ENCODE peak calls at places on chromosomes 2 and 18, in seven cellular contexts. One of them, this sample, is unnamed.

GRCh38 chr2:170047331-170048065 is 130.4 kb upstream of the MYO3B start:
- DNase-seq in progenitor cell of endocrine pancreas: no peak
- DNase-seq in GM03348: no peak
- DNase-seq in activated CD4-positive, alpha-beta T cell treated with anti-CD3 and anti-CD28 coated beads, Interleukin-2, amount 50 U/mL, for 24 hours: no peak
- DNase-seq in cerebellar cortex: no peak
- DNase-seq in glomerular endothelial cell: no peak
- DNase-seq in NCI-H1694: no peak
- DNase-seq in this sample: no peak

GRCh38 chr2:72325592-72326422 is 178.1 kb upstream of the CYP26B1 start:
- DNase-seq in GM03348: peak
- DNase-seq in NCI-H1694: peak
- DNase-seq in glomerular endothelial cell: peak
- DNase-seq in progenitor cell of endocrine pancreas: no peak
- DNase-seq in activated CD4-positive, alpha-beta T cell treated with anti-CD3 and anti-CD28 coated beads, Interleukin-2, amount 50 U/mL, for 24 hours: no peak
- DNase-seq in cerebellar cortex: no peak
- DNase-seq in this sample: peak

GRCh38 chr18:36191286-36191685 is 4.0 kb downstream of the MOCOS start:
- DNase-seq in GM03348: no peak
- DNase-seq in progenitor cell of endocrine pancreas: no peak
- DNase-seq in NCI-H1694: no peak
- DNase-seq in glomerular endothelial cell: no peak
- DNase-seq in activated CD4-positive, alpha-beta T cell treated with anti-CD3 and anti-CD28 coated beads, Interleukin-2, amount 50 U/mL, for 24 hours: no peak
- DNase-seq in cerebellar cortex: no peak
- DNase-seq in this sample: no peak

GRCh38 chr2:112835553-112836535 is 735 bp downstream of the IL1B start:
- DNase-seq in glomerular endothelial cell: no peak
- DNase-seq in progenitor cell of endocrine pancreas: no peak
- DNase-seq in cerebellar cortex: no peak
- DNase-seq in GM03348: no peak
- DNase-seq in activated CD4-positive, alpha-beta T cell treated with anti-CD3 and anti-CD28 coated beads, Interleukin-2, amount 50 U/mL, for 24 hours: no peak
- DNase-seq in NCI-H1694: no peak
- DNase-seq in this sample: no peak

GRCh38 chr18:63757541-63757940 is 17.7 kb upstream of the SERPINB7 start:
- DNase-seq in activated CD4-positive, alpha-beta T cell treated with anti-CD3 and anti-CD28 coated beads, Interleukin-2, amount 50 U/mL, for 24 hours: no peak
- DNase-seq in progenitor cell of endocrine pancreas: no peak
- DNase-seq in glomerular endothelial cell: no peak
- DNase-seq in GM03348: no peak
- DNase-seq in NCI-H1694: no peak
- DNase-seq in cerebellar cortex: no peak
- DNase-seq in this sample: no peak

GRCh38 chr18:36296591-36297418 is 708 bp upstream of the FHOD3 start:
- DNase-seq in NCI-H1694: peak
- DNase-seq in progenitor cell of endocrine pancreas: peak
- DNase-seq in activated CD4-positive, alpha-beta T cell treated with anti-CD3 and anti-CD28 coated beads, Interleukin-2, amount 50 U/mL, for 24 hours: no peak
- DNase-seq in cerebellar cortex: peak
- DNase-seq in glomerular endothelial cell: no peak
- DNase-seq in GM03348: peak
- DNase-seq in this sample: peak

GRCh38 chr2:28583899-28584553 is 88.2 kb downstream of the PLB1 start:
- DNase-seq in NCI-H1694: no peak
- DNase-seq in glomerular endothelial cell: peak
- DNase-seq in cerebellar cortex: peak
- DNase-seq in GM03348: peak
- DNase-seq in activated CD4-positive, alpha-beta T cell treated with anti-CD3 and anti-CD28 coated beads, Interleukin-2, amount 50 U/mL, for 24 hours: peak
- DNase-seq in progenitor cell of endocrine pancreas: no peak
- DNase-seq in this sample: no peak

GRCh38 chr2:226115102-226115831 is 684.4 kb downstream of the IRS1 start:
- DNase-seq in NCI-H1694: no peak
- DNase-seq in progenitor cell of endocrine pancreas: no peak
- DNase-seq in GM03348: peak
- DNase-seq in cerebellar cortex: no peak
- DNase-seq in glomerular endothelial cell: no peak
- DNase-seq in activated CD4-positive, alpha-beta T cell treated with anti-CD3 and anti-CD28 coated beads, Interleukin-2, amount 50 U/mL, for 24 hours: no peak
- DNase-seq in this sample: no peak

GRCh38 chr2:54422072-54422581 is 34.0 kb upstream of the SPTBN1 start:
- DNase-seq in progenitor cell of endocrine pancreas: no peak
- DNase-seq in glomerular endothelial cell: no peak
- DNase-seq in NCI-H1694: no peak
- DNase-seq in GM03348: no peak
- DNase-seq in activated CD4-positive, alpha-beta T cell treated with anti-CD3 and anti-CD28 coated beads, Interleukin-2, amount 50 U/mL, for 24 hours: no peak
- DNase-seq in cerebellar cortex: no peak
- DNase-seq in this sample: no peak

GRCh38 chr18:22703883-22704626 is 229.1 kb upstream of the RBBP8 start:
- DNase-seq in GM03348: peak
- DNase-seq in cerebellar cortex: peak
- DNase-seq in NCI-H1694: peak
- DNase-seq in progenitor cell of endocrine pancreas: no peak
- DNase-seq in glomerular endothelial cell: peak
- DNase-seq in activated CD4-positive, alpha-beta T cell treated with anti-CD3 and anti-CD28 coated beads, Interleukin-2, amount 50 U/mL, for 24 hours: no peak
- DNase-seq in this sample: peak

GRCh38 chr2:187989925-187990623 is 301.6 kb upstream of the GULP1 start:
- DNase-seq in NCI-H1694: no peak
- DNase-seq in GM03348: no peak
- DNase-seq in glomerular endothelial cell: no peak
- DNase-seq in cerebellar cortex: no peak
- DNase-seq in progenitor cell of endocrine pancreas: no peak
- DNase-seq in activated CD4-positive, alpha-beta T cell treated with anti-CD3 and anti-CD28 coated beads, Interleukin-2, amount 50 U/mL, for 24 hours: no peak
- DNase-seq in this sample: peak

GRCh38 chr2:27085670-27086089 is 892 bp upstream of the KHK start:
- DNase-seq in cerebellar cortex: peak
- DNase-seq in progenitor cell of endocrine pancreas: no peak
- DNase-seq in GM03348: peak
- DNase-seq in activated CD4-positive, alpha-beta T cell treated with anti-CD3 and anti-CD28 coated beads, Interleukin-2, amount 50 U/mL, for 24 hours: no peak
- DNase-seq in NCI-H1694: no peak
- DNase-seq in glomerular endothelial cell: no peak
- DNase-seq in this sample: peak

GRCh38 chr2:127143851-127144782 is 37.2 kb upstream of the BIN1 start:
- DNase-seq in progenitor cell of endocrine pancreas: no peak
- DNase-seq in GM03348: peak
- DNase-seq in cerebellar cortex: peak
- DNase-seq in glomerular endothelial cell: no peak
- DNase-seq in activated CD4-positive, alpha-beta T cell treated with anti-CD3 and anti-CD28 coated beads, Interleukin-2, amount 50 U/mL, for 24 hours: no peak
- DNase-seq in NCI-H1694: no peak
- DNase-seq in this sample: no peak

GRCh38 chr2:216774620-216775019 is 79.3 kb upstream of the IGFBP5 start:
- DNase-seq in cerebellar cortex: no peak
- DNase-seq in progenitor cell of endocrine pancreas: no peak
- DNase-seq in GM03348: peak
- DNase-seq in glomerular endothelial cell: no peak
- DNase-seq in NCI-H1694: no peak
- DNase-seq in activated CD4-positive, alpha-beta T cell treated with anti-CD3 and anti-CD28 coated beads, Interleukin-2, amount 50 U/mL, for 24 hours: no peak
- DNase-seq in this sample: no peak